ENCODE peak calls at places on chromosomes 11 and 22, in seven cellular contexts. Q is HTR-8/SVneo; X is fibroblast of villous mesenchyme; B is Panc1; F is activated effector memory CD4-positive, alpha-beta T cell treated with anti-CD3 and anti-CD28 coated beads, Interleukin-2, amount 50 U/mL, for 16 hours; Z is fibroblast of mammary gland; R is stimulated activated naive CD4-positive, alpha-beta T cell. G is an unnamed sample.

GRCh38 chr22:40416267-40416570 is 45.8 kb downstream of the SGSM3 start:
- DNase-seq in Q (no peak), X (no peak), B (no peak), F (no peak), Z (no peak), R (no peak), G (no peak)

GRCh38 chr11:2363816-2364370 is 13.2 kb upstream of the CD81 start:
- DNase-seq in Q (no peak), X (no peak), B (no peak), F (no peak), Z (no peak), R (no peak), G (no peak)

GRCh38 chr11:120256779-120257178 is 16.8 kb downstream of the POU2F3 start:
- DNase-seq in Q (no peak), X (no peak), B (no peak), F (no peak), Z (no peak), R (no peak), G (no peak)

GRCh38 chr22:38721551-38721950 is 15.8 kb downstream of the GTPBP1 start:
- DNase-seq in Q (no peak), X (no peak), B (no peak), F (no peak), Z (no peak), R (no peak), G (no peak)

GRCh38 chr11:31958086-31958735 is 132.7 kb upstream of the RCN1 start:
- DNase-seq in Q (peak), X (peak), B (peak), F (peak), Z (peak), R (no peak), G (peak)

GRCh38 chr11:62555464-62556092 is 9.0 kb upstream of the AHNAK start:
- DNase-seq in Q (no peak), X (no peak), B (no peak), F (peak), Z (peak), R (peak), G (no peak)

GRCh38 chr11:8288166-8288772 is 24.6 kb upstream of the LMO1 start:
- DNase-seq in Q (no peak), X (no peak), B (no peak), F (no peak), Z (no peak), R (no peak), G (no peak)

GRCh38 chr11:105181521-105181920 is 42.0 kb upstream of the CARD18 start:
- DNase-seq in Q (no peak), X (peak), B (no peak), F (no peak), Z (peak), R (no peak), G (no peak)

GRCh38 chr11:129223260-129223659 is 31.1 kb upstream of the ARHGAP32 start:
- DNase-seq in Q (no peak), X (no peak), B (no peak), F (no peak), Z (no peak), R (no peak), G (no peak)

GRCh38 chr11:62905927-62906531 is 15.1 kb downstream of the CHRM1 start:
- DNase-seq in Q (peak), X (peak), B (peak), F (peak), Z (peak), R (peak), G (peak)

GRCh38 chr22:38927033-38927789 is 30.2 kb upstream of the APOBEC3A start:
- DNase-seq in Q (no peak), X (peak), B (peak), F (peak), Z (peak), R (peak), G (peak)

GRCh38 chr11:36164522-36165250 is 124.5 kb downstream of the COMMD9 start:
- DNase-seq in Q (no peak), X (peak), B (no peak), F (no peak), Z (peak), R (no peak), G (peak)